ENCODE peak calls at places on chromosomes 13 and 19, in six cellular contexts. A is glutamatergic neuron; T is stimulated activated CD8-positive, alpha-beta memory T cell treated with anti-CD3 and anti-CD28 coated beads, Interleukin-2, amount 100 ng/mL, for 48 hours; C is AG04450; D is iris pigment epithelial cell; V is ACHN. P is an unnamed sample.

GRCh38 chr13:98947925-98948324 is 29.9 kb downstream of the DOCK9 start:
- DNase-seq in A (no peak), V (no peak), C (no peak), D (no peak), T (no peak), P (peak)

GRCh38 chr19:42191855-42192254 is 25.6 kb downstream of the DEDD2 start:
- DNase-seq in T (no peak), A (no peak), V (peak), D (peak), C (peak), P (peak)

GRCh38 chr13:68813397-68813796 is 1294.2 kb upstream of the ATXN8OS start:
- DNase-seq in A (no peak), V (no peak), D (no peak), C (no peak), T (no peak), P (no peak)

GRCh38 chr13:46265292-46265691 is 53.6 kb downstream of the LRRC63 start:
- DNase-seq in T (no peak), D (no peak), C (no peak), A (no peak), V (no peak), P (no peak)

GRCh38 chr13:44498502-44498901 is 77.6 kb downstream of the TSC22D1 start:
- DNase-seq in A (no peak), C (no peak), T (no peak), D (no peak), V (no peak), P (no peak)

GRCh38 chr19:54207908-54208783 is 7.5 kb downstream of the RPS9 start:
- DNase-seq in C (no peak), V (no peak), T (peak), D (peak), A (no peak), P (peak)

GRCh38 chr19:3732108-3732507 is 23.9 kb downstream of the TJP3 start:
- DNase-seq in C (no peak), A (no peak), V (no peak), D (no peak), T (no peak), P (no peak)

GRCh38 chr19:13091400-13092161 is 11.1 kb downstream of the LYL1 start:
- DNase-seq in D (peak), A (peak), V (no peak), C (no peak), T (no peak), P (peak)

GRCh38 chr19:15292140-15292539 is 40.2 kb downstream of the BRD4 start:
- DNase-seq in D (no peak), V (no peak), T (no peak), A (no peak), C (no peak), P (no peak)

GRCh38 chr19:18526316-18526715 is 4.4 kb upstream of the ELL start:
- DNase-seq in V (no peak), A (no peak), C (no peak), T (no peak), D (no peak), P (no peak)

GRCh38 chr13:39840201-39840600 is 184.7 kb downstream of the COG6 start:
- DNase-seq in A (no peak), V (no peak), C (no peak), T (no peak), D (no peak), P (no peak)

GRCh38 chr19:13492128-13492527 is 14.2 kb downstream of the CACNA1A start:
- DNase-seq in A (no peak), C (peak), V (peak), D (peak), T (no peak), P (no peak)

GRCh38 chr19:17755977-17756670 is 4.8 kb downstream of the FCHO1 start:
- DNase-seq in V (no peak), A (peak), C (no peak), D (peak), T (peak), P (peak)

GRCh38 chr19:45601524-45602522 is at the start of gene GPR4:
- DNase-seq in T (no peak), A (peak), V (no peak), D (no peak), C (no peak), P (peak)

GRCh38 chr13:42602910-42603309 is 29.0 kb downstream of the TNFSF11 start:
- DNase-seq in V (no peak), T (no peak), A (no peak), D (no peak), C (no peak), P (no peak)

GRCh38 chr13:111632906-111633305 is 312.5 kb downstream of the TEX29 start:
- DNase-seq in A (no peak), D (no peak), V (no peak), T (no peak), C (no peak), P (no peak)

GRCh38 chr19:11152318-11153062 is 3.1 kb downstream of the SPC24 start:
- DNase-seq in V (peak), D (peak), C (no peak), A (no peak), T (no peak), P (peak)

GRCh38 chr19:33143897-33144405 is 12.0 kb downstream of the WDR88 start:
- DNase-seq in V (peak), C (peak), T (peak), A (peak), D (peak), P (peak)

GRCh38 chr19:1929051-1929742 is 11.8 kb upstream of the CSNK1G2 start:
- DNase-seq in D (peak), T (peak), C (no peak), A (peak), V (peak), P (peak)

GRCh38 chr13:46982856-46983582 is 86.2 kb upstream of the HTR2A start:
- DNase-seq in C (no peak), V (no peak), D (no peak), T (no peak), A (no peak), P (no peak)

GRCh38 chr13:109211616-109212015 is 574.8 kb downstream of the IRS2 start:
- DNase-seq in A (peak), T (no peak), D (peak), C (no peak), V (no peak), P (no peak)

GRCh38 chr13:47252627-47253026 is 355.8 kb upstream of the HTR2A start:
- DNase-seq in A (no peak), C (no peak), T (no peak), D (no peak), V (no peak), P (no peak)

GRCh38 chr19:42313096-42313839 is at the start of gene TMEM145:
- DNase-seq in V (peak), A (peak), T (peak), C (no peak), D (peak), P (peak)

GRCh38 chr19:38975214-38975860 is at the start of gene FBXO17:
- DNase-seq in C (no peak), T (no peak), V (peak), A (peak), D (peak), P (peak)

GRCh38 chr13:24742986-24743385 is 21.0 kb upstream of the RNF17 start:
- DNase-seq in D (no peak), C (no peak), A (no peak), V (no peak), T (no peak), P (no peak)

GRCh38 chr19:39104104-39104708 is 20.0 kb downstream of the ACP7 start:
- DNase-seq in V (no peak), A (no peak), D (no peak), C (no peak), T (no peak), P (no peak)

GRCh38 chr13:113086991-113087922 is 18.3 kb upstream of the F7 start:
- DNase-seq in D (no peak), T (no peak), V (no peak), A (peak), C (no peak), P (no peak)

GRCh38 chr13:36919206-36919832 is 719 bp downstream of the SMAD9 start:
- DNase-seq in V (no peak), C (no peak), A (peak), D (peak), T (no peak), P (peak)

GRCh38 chr19:47762615-47763308 is 15.7 kb upstream of the SELENOW start:
- DNase-seq in A (no peak), C (no peak), D (no peak), V (no peak), T (no peak), P (peak)

GRCh38 chr13:43848250-43848649 is 31.3 kb downstream of the CCDC122 start:
- DNase-seq in T (no peak), A (no peak), V (no peak), C (peak), D (peak), P (peak)

GRCh38 chr19:19539738-19540703 is 2.0 kb downstream of the CILP2 start:
- DNase-seq in V (peak), T (peak), C (no peak), A (peak), D (peak), P (peak)

GRCh38 chr13:59701261-59701660 is 462.5 kb downstream of the DIAPH3 start:
- DNase-seq in C (no peak), T (no peak), A (no peak), D (no peak), V (no peak), P (no peak)

GRCh38 chr13:106373304-106373988 is 162.0 kb downstream of the EFNB2 start:
- DNase-seq in C (no peak), T (no peak), V (no peak), A (peak), D (peak), P (peak)